ENCODE peak calls at places on chromosome 7, in four cellular contexts. X, A, I and C are unnamed samples.

GRCh38 chr7:51640851-51641250 is 324.2 kb upstream of the COBL start:
- DNase-seq in X (no peak), A (no peak), I (no peak), C (no peak)

GRCh38 chr7:50739744-50740455 is 42.8 kb downstream of the GRB10 start:
- DNase-seq in A (no peak), X (peak; percentile 93), I (peak; percentile 38), C (peak; percentile 11)

GRCh38 chr7:117114272-117114671 is 161.0 kb downstream of the ST7 start:
- DNase-seq in I (no peak), X (no peak), A (no peak), C (no peak)

GRCh38 chr7:151062399-151063211 is 3.2 kb downstream of the SLC4A2 start:
- DNase-seq in A (no peak), X (no peak), I (peak; percentile 92), C (peak; percentile 70)

GRCh38 chr7:18903676-18904075 is 213.8 kb downstream of the TWIST1 start:
- DNase-seq in I (peak; percentile 15), A (no peak), X (no peak), C (no peak)

GRCh38 chr7:46352335-46352954 is 431.4 kb upstream of the IGFBP3 start:
- DNase-seq in X (no peak), A (peak; percentile 25), I (peak; percentile 74), C (no peak)

GRCh38 chr7:97293031-97293430 is 175.5 kb downstream of the SDHAF3 start:
- DNase-seq in X (no peak), A (no peak), I (no peak), C (no peak)

GRCh38 chr7:2029936-2030335 is 202.8 kb downstream of the MAD1L1 start:
- DNase-seq in I (no peak), X (no peak), A (no peak), C (no peak)

GRCh38 chr7:44637788-44638594 is 31.6 kb downstream of the OGDH start:
- DNase-seq in A (no peak), X (peak; percentile 95), I (peak; percentile 98), C (no peak)

GRCh38 chr7:115135769-115136410 is 214.0 kb downstream of the MDFIC start:
- DNase-seq in X (peak; percentile 23), I (no peak), A (no peak), C (no peak)

GRCh38 chr7:67137464-67137863 is 140.8 kb downstream of the TYW1 start:
- DNase-seq in A (no peak), I (peak; percentile 24), X (no peak), C (no peak)

GRCh38 chr7:55107946-55108345 is 89.1 kb downstream of the EGFR start:
- DNase-seq in X (no peak), A (no peak), I (no peak), C (no peak)

GRCh38 chr7:127447326-127447945 is 54.9 kb upstream of the ZNF800 start:
- DNase-seq in X (peak; percentile 65), A (peak; percentile 82), I (peak; percentile 65), C (peak; percentile 80)

GRCh38 chr7:143288836-143289235 is 685 bp downstream of the CASP2 start:
- DNase-seq in X (no peak), A (peak; percentile 19), I (peak; percentile 70), C (peak; percentile 16)

GRCh38 chr7:28408105-28408973 is 4.0 kb upstream of the CREB5 start:
- DNase-seq in X (no peak), A (no peak), I (peak; percentile 87), C (no peak)

GRCh38 chr7:491958-492713 is 27.5 kb downstream of the PDGFA start:
- DNase-seq in A (no peak), X (no peak), I (no peak), C (no peak)

GRCh38 chr7:78736548-78736947 is 716.9 kb downstream of the MAGI2 start:
- DNase-seq in A (no peak), X (no peak), I (no peak), C (no peak)

GRCh38 chr7:128162666-128163065 is 78.4 kb upstream of the LEP start:
- DNase-seq in X (no peak), A (no peak), I (no peak), C (no peak)

GRCh38 chr7:17248527-17248926 is 49.9 kb upstream of the AHR start:
- DNase-seq in I (no peak), X (no peak), A (no peak), C (no peak)

GRCh38 chr7:27655184-27655583 is 7.5 kb downstream of the HIBADH start:
- DNase-seq in X (no peak), A (no peak), I (no peak), C (no peak)

GRCh38 chr7:85875398-85875797 is 688.5 kb upstream of the SEMA3D start:
- DNase-seq in A (no peak), I (no peak), X (no peak), C (no peak)

GRCh38 chr7:17773289-17773626 is 167.0 kb downstream of the SNX13 start:
- DNase-seq in X (no peak), A (no peak), I (peak; percentile 95), C (no peak)

GRCh38 chr7:27723086-27723485 is 16.9 kb upstream of the TAX1BP1 start:
- DNase-seq in X (no peak), I (peak; percentile 42), A (peak; percentile 8), C (no peak)

GRCh38 chr7:105046414-105046813 is 32.4 kb downstream of the KMT2E start:
- DNase-seq in A (no peak), X (no peak), I (peak; percentile 83), C (no peak)

GRCh38 chr7:70919491-70920073 is 212.4 kb upstream of the GALNT17 start:
- DNase-seq in X (no peak), A (no peak), I (no peak), C (no peak)

GRCh38 chr7:114085592-114086490 is 167.0 kb upstream of the PPP1R3A start:
- DNase-seq in A (no peak), X (peak; percentile 55), I (peak; percentile 83), C (peak; percentile 69)

GRCh38 chr7:25758559-25758958 is 393.4 kb upstream of the NFE2L3 start:
- DNase-seq in I (no peak), A (no peak), X (no peak), C (no peak)

GRCh38 chr7:25621993-25622392 is 393.7 kb upstream of the NPVF start:
- DNase-seq in X (no peak), A (no peak), I (no peak), C (no peak)

GRCh38 chr7:50682079-50682478 is 100.6 kb downstream of the GRB10 start:
- DNase-seq in I (no peak), X (no peak), A (no peak), C (no peak)

GRCh38 chr7:131358636-131359035 is 31.0 kb downstream of the MKLN1 start:
- DNase-seq in A (no peak), I (no peak), X (no peak), C (no peak)

GRCh38 chr7:113085781-113086390 is 741 bp downstream of the GPR85 start:
- DNase-seq in A (no peak), I (peak; percentile 46), X (no peak), C (no peak)

GRCh38 chr7:137036768-137037167 is 168.3 kb downstream of the CHRM2 start:
- DNase-seq in X (no peak), A (no peak), I (no peak), C (no peak)

GRCh38 chr7:66043681-66044497 is 31.7 kb upstream of the ASL start:
- DNase-seq in I (peak; percentile 73), X (no peak), A (no peak), C (no peak)

GRCh38 chr7:150368098-150368883 is at the start of gene REPIN1:
- DNase-seq in I (peak; percentile 85), X (peak; percentile 91), A (peak; percentile 80), C (peak; percentile 69)

DNA sequence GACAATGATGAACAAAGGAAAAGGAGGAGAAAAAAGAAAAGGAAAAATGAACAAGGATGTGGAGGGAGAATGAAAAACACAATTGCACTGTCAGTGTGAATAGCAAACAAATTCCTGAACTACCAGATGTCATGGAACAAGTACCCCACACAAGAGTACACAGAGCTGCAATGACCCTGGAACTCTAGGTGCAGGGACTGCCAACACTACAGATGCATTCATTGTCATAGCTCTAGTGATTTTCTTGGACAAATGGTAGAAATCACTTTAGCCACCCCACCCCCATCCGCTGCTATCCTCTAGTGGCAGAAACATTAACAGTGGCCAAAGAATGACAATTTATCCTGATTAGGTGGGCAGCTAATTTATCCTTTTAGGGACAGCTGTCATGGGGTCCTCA is 3.1 kb downstream of the RNF133 start:
- DNase-seq in I (no peak), A (no peak), X (no peak), C (no peak)
- H3K4me3 ChIP-seq in I (no peak overlapping the region), A (no peak overlapping the region), X (no peak overlapping the region), C (no peak overlapping the region)

GRCh38 chr7:125316451-125316850 is 386.8 kb upstream of the POT1 start:
- DNase-seq in I (no peak), X (no peak), A (peak; percentile 0), C (peak; percentile 82)
- H3K4me3 ChIP-seq in I (no peak overlapping the region), X (no peak overlapping the region), A (no peak overlapping the region), C (no peak overlapping the region)

DNA sequence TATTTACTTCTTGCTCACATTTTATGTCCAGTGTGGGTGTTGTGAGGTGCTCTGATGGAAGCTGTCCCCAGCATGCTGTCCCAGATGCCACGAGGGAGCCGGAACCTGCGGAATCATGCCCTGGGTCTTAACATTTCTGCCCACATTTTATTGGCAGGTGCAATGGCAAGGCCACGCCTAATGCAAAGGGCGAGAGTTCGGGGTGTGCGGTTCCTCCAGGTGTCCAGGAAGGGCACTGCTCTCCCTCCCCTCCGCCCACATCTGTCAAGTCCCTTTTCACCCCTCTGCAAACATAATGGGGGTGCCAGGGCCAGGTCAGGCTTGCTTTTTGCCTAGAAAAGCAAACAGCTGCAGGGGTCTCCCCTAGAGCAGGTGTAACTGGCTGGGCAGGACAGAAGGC is 16.4 kb downstream of the PDAP1 start:
- DNase-seq in A (no peak), I (no peak), X (no peak), C (no peak)
- H3K4me3 ChIP-seq in A (peak overlapping the region; percentile 41), I (no peak overlapping the region), X (no peak overlapping the region), C (no peak overlapping the region)

DNA sequence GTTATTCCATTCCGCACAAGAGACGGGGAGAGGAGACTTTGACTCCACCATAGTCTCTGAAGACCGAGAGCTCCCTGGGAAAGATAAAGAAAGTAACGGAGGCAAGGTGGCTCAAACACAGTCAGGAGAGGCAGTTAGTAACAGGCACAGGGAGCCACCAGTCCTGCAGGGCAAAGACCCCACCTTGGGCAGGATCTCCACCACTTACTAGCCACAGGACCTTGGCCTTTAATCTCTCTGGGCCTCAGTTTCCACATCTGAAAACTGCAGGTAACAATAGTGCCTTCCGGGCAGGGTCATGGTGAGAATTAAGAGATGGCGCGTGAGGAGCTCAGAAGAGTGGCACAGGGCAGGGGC is 100.3 kb downstream of the TNS3 start:
- DNase-seq in A (no peak), I (no peak), X (no peak), C (no peak)
- H3K4me3 ChIP-seq in A (no peak overlapping the region), I (no peak overlapping the region), X (no peak overlapping the region), C (no peak overlapping the region)

GRCh38 chr7:74587435-74588126 is 69.9 kb upstream of the GTF2I start:
- DNase-seq in A (peak; percentile 54), I (peak; percentile 94), X (no peak), C (no peak)

GRCh38 chr7:74584160-74584954 is 73.2 kb upstream of the GTF2I start:
- DNase-seq in I (no peak), X (no peak), A (no peak), C (no peak)

GRCh38 chr7:74585844-74586243 is 71.7 kb upstream of the GTF2I start:
- DNase-seq in X (no peak), A (no peak), I (no peak), C (no peak)

GRCh38 chr7:74583630-74584029 is 73.9 kb upstream of the GTF2I start:
- DNase-seq in X (no peak), A (no peak), I (no peak), C (no peak)

GRCh38 chr7:74586258-74587200 is 71.0 kb upstream of the GTF2I start:
- DNase-seq in X (no peak), I (peak; percentile 39), A (no peak), C (no peak)
- H3K4me3 ChIP-seq in X (no peak overlapping the region), I (no peak overlapping the region), A (no peak overlapping the region), C (no peak overlapping the region)